ENCODE peak calls at places on chromosomes 16 and 17, in eight cellular contexts. V is ascending aorta; B is activated CD8-positive, alpha-beta T cell treated with anti-CD3 and anti-CD28 coated beads for 36 hours; D is psoas muscle; M is A549; X is HCT116; E is WTC11; H is AG10803. I is an unnamed sample.

GRCh38 chr17:9408381-9408780 is 167.2 kb downstream of the STX8 start:
- DNase-seq in H (peak; percentile 25), X (no peak), E (no peak), V (no peak), D (no peak), B (no peak), M (no peak), I (no peak)

GRCh38 chr17:82231562-82232321 is 2.9 kb downstream of the SLC16A3 start:
- DNase-seq in H (peak; percentile 51), X (no peak), V (peak; percentile 85), B (peak; percentile 73), M (peak; percentile 93), E (peak; percentile 61), D (peak; percentile 86), I (peak; percentile 41)

GRCh38 chr16:86020971-86021370 is 122.0 kb downstream of the IRF8 start:
- DNase-seq in X (no peak), M (no peak), B (no peak), D (no peak), H (no peak), E (no peak), V (no peak), I (no peak)

GRCh38 chr16:8878523-8878911 is 3.6 kb upstream of the LITAFD start:
- DNase-seq in M (peak; percentile 51), X (no peak), V (no peak), E (no peak), B (no peak), H (peak; percentile 90), D (no peak), I (no peak)

GRCh38 chr17:82356028-82356427 is 3.0 kb upstream of the TEX19 start:
- DNase-seq in D (no peak), B (no peak), V (no peak), X (no peak), M (no peak), H (no peak), E (no peak), I (no peak)

GRCh38 chr17:21286066-21286770 is 1.7 kb downstream of the MAP2K3 start:
- DNase-seq in B (peak; percentile 27), H (peak; percentile 98), V (peak; percentile 99), D (peak; percentile 92), M (peak; percentile 97), X (peak; percentile 81), E (no peak), I (no peak)

GRCh38 chr17:17989618-17990017 is 17.0 kb downstream of the DRC3 start:
- DNase-seq in H (no peak), D (no peak), B (no peak), X (no peak), E (no peak), V (no peak), M (no peak), I (no peak)

GRCh38 chr17:65370669-65371126 is 190.8 kb downstream of the AXIN2 start:
- DNase-seq in V (no peak), B (peak; percentile 46), H (no peak), X (no peak), D (no peak), E (no peak), M (peak; percentile 17), I (no peak)

GRCh38 chr17:3897731-3898130 is 4.9 kb upstream of the CAMKK1 start:
- DNase-seq in E (no peak), X (no peak), M (no peak), B (no peak), V (no peak), D (no peak), H (no peak), I (no peak)

GRCh38 chr17:37098910-37099664 is 150.3 kb downstream of the AATF start:
- DNase-seq in D (no peak), M (no peak), H (no peak), B (no peak), V (no peak), E (no peak), X (no peak), I (no peak)

GRCh38 chr17:74360993-74361612 is 565 bp downstream of the BTBD17 start:
- DNase-seq in E (no peak), H (no peak), B (no peak), V (no peak), D (no peak), X (no peak), M (no peak), I (no peak)

GRCh38 chr17:9050801-9051401 is 29.6 kb downstream of the NTN1 start:
- DNase-seq in M (peak; percentile 56), X (peak; percentile 55), H (no peak), V (peak; percentile 53), D (no peak), B (no peak), E (peak; percentile 32), I (no peak)

GRCh38 chr17:81727324-81728031 is 15.4 kb downstream of the SLC25A10 start:
- DNase-seq in V (no peak), M (no peak), E (no peak), X (no peak), D (no peak), B (no peak), H (no peak), I (no peak)

GRCh38 chr17:44965491-44966234 is 2.4 kb downstream of the C1QL1 start:
- DNase-seq in H (no peak), X (no peak), V (no peak), M (no peak), E (no peak), D (no peak), B (no peak), I (no peak)

GRCh38 chr17:44960654-44961053 is 7.4 kb downstream of the C1QL1 start:
- DNase-seq in M (peak; percentile 32), B (no peak), E (no peak), D (no peak), V (no peak), X (no peak), H (no peak), I (no peak)

GRCh38 chr17:44959821-44960523 is 8.1 kb downstream of the C1QL1 start:
- DNase-seq in B (peak; percentile 38), M (no peak), V (no peak), H (no peak), X (no peak), E (no peak), D (no peak), I (no peak)

GRCh38 chr17:44966348-44967025 is 1.6 kb downstream of the C1QL1 start:
- DNase-seq in D (no peak), H (no peak), B (no peak), V (no peak), M (no peak), X (no peak), E (no peak), I (no peak)

DNA sequence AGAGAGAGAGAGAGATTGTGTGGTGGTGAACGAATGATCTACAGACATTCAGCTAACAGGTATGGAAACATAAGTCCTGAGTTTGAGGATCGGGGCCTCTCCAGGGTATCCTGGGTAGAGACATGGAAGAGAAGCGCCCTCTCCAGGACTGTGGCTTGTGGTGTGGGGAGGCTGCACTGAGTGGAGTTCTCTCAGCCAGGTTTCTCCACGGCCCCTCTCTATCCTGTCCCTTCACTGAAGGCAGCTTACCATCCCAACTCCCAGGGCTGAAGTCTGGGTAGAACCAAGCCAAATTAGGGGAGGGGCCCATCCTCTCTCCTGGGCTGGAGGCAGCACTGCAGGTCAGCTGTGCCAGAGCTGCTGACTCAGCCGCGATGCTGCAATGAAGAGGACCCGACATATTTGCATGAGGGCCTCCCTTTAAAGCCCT is 6.2 kb downstream of the C1QL1 start:
- DNase-seq in H (no peak), X (no peak), D (no peak), E (peak; percentile 54), B (no peak), V (no peak), M (peak; percentile 62), I (no peak)
- TF ChIP-seq CTCF in H (no peak), X (no peak), D (no peak), E (no peak), B (no peak), V (no peak), M (peak; percentile 17), I (no peak)

DNA sequence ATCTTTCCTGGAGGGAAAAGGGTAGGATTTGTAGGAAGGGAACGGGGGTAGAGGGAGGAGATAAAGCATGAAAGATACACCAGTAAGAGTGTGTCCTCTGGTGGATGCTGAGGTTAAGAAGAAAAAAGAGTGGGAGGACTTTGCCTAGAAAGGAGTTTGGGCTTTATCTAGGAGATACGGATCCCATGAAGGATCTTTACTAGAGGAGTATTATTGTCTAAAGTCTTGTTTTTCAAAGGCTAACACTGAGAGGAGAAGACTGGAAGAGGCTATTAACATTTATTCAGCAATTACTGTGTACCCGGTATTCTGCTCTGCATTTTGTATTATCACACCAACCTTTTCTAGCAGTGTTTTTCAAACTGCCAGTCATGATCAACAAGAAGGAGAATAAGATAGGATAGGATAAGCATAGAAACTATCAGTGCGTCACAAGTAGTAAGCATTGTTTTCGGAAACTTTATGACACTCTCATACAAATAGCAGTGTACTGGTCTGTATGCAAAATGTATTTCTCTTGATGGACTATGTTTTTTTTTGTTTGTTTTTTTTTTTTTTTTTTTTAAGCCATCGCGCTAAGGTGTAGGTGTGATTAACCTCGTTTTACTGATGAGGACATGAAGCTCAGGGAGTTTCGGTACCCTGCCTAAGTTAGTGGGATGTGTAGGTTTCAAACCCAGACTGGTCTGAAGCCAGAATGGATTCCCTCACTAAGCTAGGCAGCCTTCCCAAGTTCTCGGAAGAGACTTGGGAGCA is 1.4 kb upstream of the SP2 start:
- DNase-seq in E (no peak), X (no peak), B (no peak), V (no peak), D (no peak), M (no peak), H (no peak), I (no peak)
- TF ChIP-seq CTCF in E (no peak), X (no peak), B (no peak), V (no peak), D (no peak), M (no peak), H (no peak), I (no peak)

GRCh38 chr17:68432086-68432864 is 25.0 kb downstream of the WIPI1 start:
- DNase-seq in D (no peak), E (no peak), H (no peak), X (no peak), V (no peak), B (no peak), M (no peak), I (no peak)
- TF ChIP-seq CTCF in D (no peak), E (no peak), H (no peak), X (no peak), V (no peak), B (no peak), M (no peak), I (peak; percentile 13)

GRCh38 chr17:2705888-2706795 is 5.4 kb downstream of the CLUH start:
- DNase-seq in D (no peak), B (no peak), E (peak; percentile 12), V (no peak), X (no peak), M (no peak), H (no peak), I (no peak)

GRCh38 chr17:2706911-2707510 is 4.6 kb downstream of the CLUH start:
- DNase-seq in E (peak; percentile 12), M (no peak), D (peak; percentile 46), V (no peak), X (no peak), H (no peak), B (no peak), I (no peak)

GRCh38 chr17:2708585-2709172 is 2.9 kb downstream of the CLUH start:
- DNase-seq in B (no peak), H (no peak), V (no peak), D (no peak), E (no peak), M (no peak), X (no peak), I (no peak)

GRCh38 chr17:2709173-2709661 is 2.3 kb downstream of the CLUH start:
- DNase-seq in M (peak; percentile 49), V (no peak), H (peak; percentile 15), E (no peak), B (peak; percentile 23), D (peak; percentile 56), X (no peak), I (no peak)

GRCh38 chr17:2707721-2708584 is 3.6 kb downstream of the CLUH start:
- DNase-seq in X (no peak), D (peak; percentile 86), M (peak; percentile 61), B (peak; percentile 28), V (peak; percentile 84), H (no peak), E (peak; percentile 73), I (peak; percentile 39)
- TF ChIP-seq CTCF in X (no peak), D (peak; percentile 53), M (peak; percentile 41), B (peak; percentile 16), V (peak; percentile 31), H (peak; percentile 34), E (peak; percentile 38), I (peak; percentile 48)

I was measured in neural crest cell.